ENCODE peak calls at places on chromosomes 12 and 14, in six cellular contexts. One of them, this sample, is unnamed.
A peak's percentile ranks its signal among the peaks of the same experiment; 100 is the strongest.

GRCh38 chr12:131857908-131858850 is 30.0 kb downstream of the MMP17 start:
- DNase-seq in H9: peak; percentile 29
- DNase-seq in IMR-90: no peak
- DNase-seq in H1: no peak
- DNase-seq in neuronal stem cell: no peak
- DNase-seq in trophoblast cell: no peak
- DNase-seq in this sample: no peak

GRCh38 chr12:19945559-19946485 is 422.5 kb upstream of the PDE3A start:
- DNase-seq in H9: no peak
- DNase-seq in IMR-90: peak; percentile 57
- DNase-seq in H1: no peak
- DNase-seq in neuronal stem cell: no peak
- DNase-seq in trophoblast cell: peak; percentile 34
- DNase-seq in this sample: peak; percentile 76

GRCh38 chr12:108922918-108923317 is 43.0 kb downstream of the DAO start:
- DNase-seq in H9: no peak
- DNase-seq in IMR-90: no peak
- DNase-seq in H1: no peak
- DNase-seq in neuronal stem cell: no peak
- DNase-seq in trophoblast cell: no peak
- DNase-seq in this sample: no peak

GRCh38 chr12:28172434-28173030 is 17.7 kb upstream of the CCDC91 start:
- DNase-seq in H9: peak; percentile 34
- DNase-seq in IMR-90: peak; percentile 68
- DNase-seq in H1: no peak
- DNase-seq in neuronal stem cell: peak; percentile 4
- DNase-seq in trophoblast cell: peak; percentile 70
- DNase-seq in this sample: peak; percentile 59

GRCh38 chr12:29317556-29318363 is 63.2 kb downstream of the ERGIC2 start:
- DNase-seq in H9: peak; percentile 68
- DNase-seq in IMR-90: peak; percentile 30
- DNase-seq in H1: peak; percentile 7
- DNase-seq in neuronal stem cell: peak; percentile 21
- DNase-seq in trophoblast cell: peak; percentile 80
- DNase-seq in this sample: peak; percentile 67

GRCh38 chr14:71117839-71118743 is 210.8 kb downstream of the PCNX1 start:
- DNase-seq in H9: no peak
- DNase-seq in IMR-90: peak; percentile 78
- DNase-seq in H1: peak; percentile 36
- DNase-seq in neuronal stem cell: no peak
- DNase-seq in trophoblast cell: peak; percentile 88
- DNase-seq in this sample: peak; percentile 93

GRCh38 chr14:75459099-75459741 is 31.4 kb downstream of the JDP2 start:
- DNase-seq in H9: no peak
- DNase-seq in IMR-90: no peak
- DNase-seq in H1: no peak
- DNase-seq in neuronal stem cell: no peak
- DNase-seq in trophoblast cell: no peak
- DNase-seq in this sample: no peak

GRCh38 chr12:24482044-24482443 is 466.9 kb downstream of the BCAT1 start:
- DNase-seq in H9: no peak
- DNase-seq in IMR-90: no peak
- DNase-seq in H1: no peak
- DNase-seq in neuronal stem cell: no peak
- DNase-seq in trophoblast cell: no peak
- DNase-seq in this sample: no peak

GRCh38 chr12:113120670-113121370 is 14.7 kb downstream of the RASAL1 start:
- DNase-seq in H9: no peak
- DNase-seq in IMR-90: no peak
- DNase-seq in H1: no peak
- DNase-seq in neuronal stem cell: no peak
- DNase-seq in trophoblast cell: no peak
- DNase-seq in this sample: no peak

GRCh38 chr12:46825526-46826414 is at the start of gene SLC38A4:
- DNase-seq in H9: peak; percentile 80
- DNase-seq in IMR-90: peak; percentile 32
- DNase-seq in H1: no peak
- DNase-seq in neuronal stem cell: peak; percentile 57
- DNase-seq in trophoblast cell: peak; percentile 42
- DNase-seq in this sample: peak; percentile 51

GRCh38 chr12:56103823-56104108 is 593 bp upstream of the PA2G4 start:
- DNase-seq in H9: no peak
- DNase-seq in IMR-90: no peak
- DNase-seq in H1: no peak
- DNase-seq in neuronal stem cell: no peak
- DNase-seq in trophoblast cell: no peak
- DNase-seq in this sample: no peak

GRCh38 chr14:106210650-106211049 is 684.3 kb downstream of the TMEM121 start:
- DNase-seq in H9: no peak
- DNase-seq in IMR-90: no peak
- DNase-seq in H1: no peak
- DNase-seq in neuronal stem cell: no peak
- DNase-seq in trophoblast cell: no peak
- DNase-seq in this sample: no peak

GRCh38 chr12:99110866-99111265 is 465.8 kb downstream of the APAF1 start:
- DNase-seq in H9: no peak
- DNase-seq in IMR-90: no peak
- DNase-seq in H1: no peak
- DNase-seq in neuronal stem cell: no peak
- DNase-seq in trophoblast cell: no peak
- DNase-seq in this sample: no peak

GRCh38 chr14:92510972-92511371 is 2.6 kb upstream of the RIN3 start:
- DNase-seq in H9: peak; percentile 72
- DNase-seq in IMR-90: no peak
- DNase-seq in H1: no peak
- DNase-seq in neuronal stem cell: no peak
- DNase-seq in trophoblast cell: peak; percentile 55
- DNase-seq in this sample: no peak

GRCh38 chr12:11622774-11623375 is 26.6 kb upstream of the ETV6 start:
- DNase-seq in H9: no peak
- DNase-seq in IMR-90: no peak
- DNase-seq in H1: no peak
- DNase-seq in neuronal stem cell: no peak
- DNase-seq in trophoblast cell: peak; percentile 4
- DNase-seq in this sample: peak; percentile 79

GRCh38 chr12:40286583-40286982 is 61.8 kb downstream of the LRRK2 start:
- DNase-seq in H9: no peak
- DNase-seq in IMR-90: no peak
- DNase-seq in H1: no peak
- DNase-seq in neuronal stem cell: no peak
- DNase-seq in trophoblast cell: no peak
- DNase-seq in this sample: no peak

GRCh38 chr12:46374711-46375110 is 2.1 kb upstream of the SLC38A2 start:
- DNase-seq in H9: no peak
- DNase-seq in IMR-90: no peak
- DNase-seq in H1: no peak
- DNase-seq in neuronal stem cell: no peak
- DNase-seq in trophoblast cell: no peak
- DNase-seq in this sample: no peak

GRCh38 chr12:19916193-19916498 is 452.2 kb upstream of the PDE3A start:
- DNase-seq in H9: no peak
- DNase-seq in IMR-90: no peak
- DNase-seq in H1: no peak
- DNase-seq in neuronal stem cell: no peak
- DNase-seq in trophoblast cell: no peak
- DNase-seq in this sample: no peak

GRCh38 chr12:109810954-109811623 is 22.1 kb downstream of the TRPV4 start:
- DNase-seq in H9: no peak
- DNase-seq in IMR-90: no peak
- DNase-seq in H1: no peak
- DNase-seq in neuronal stem cell: no peak
- DNase-seq in trophoblast cell: no peak
- DNase-seq in this sample: no peak

GRCh38 chr14:99736600-99737371 is 52.7 kb downstream of the CYP46A1 start:
- DNase-seq in H9: no peak
- DNase-seq in IMR-90: no peak
- DNase-seq in H1: no peak
- DNase-seq in neuronal stem cell: no peak
- DNase-seq in trophoblast cell: no peak
- DNase-seq in this sample: no peak

GRCh38 chr12:99746538-99746937 is 99.0 kb downstream of the GARIN6 start:
- DNase-seq in H9: no peak
- DNase-seq in IMR-90: no peak
- DNase-seq in H1: no peak
- DNase-seq in neuronal stem cell: no peak
- DNase-seq in trophoblast cell: peak; percentile 12
- DNase-seq in this sample: no peak

DNA sequence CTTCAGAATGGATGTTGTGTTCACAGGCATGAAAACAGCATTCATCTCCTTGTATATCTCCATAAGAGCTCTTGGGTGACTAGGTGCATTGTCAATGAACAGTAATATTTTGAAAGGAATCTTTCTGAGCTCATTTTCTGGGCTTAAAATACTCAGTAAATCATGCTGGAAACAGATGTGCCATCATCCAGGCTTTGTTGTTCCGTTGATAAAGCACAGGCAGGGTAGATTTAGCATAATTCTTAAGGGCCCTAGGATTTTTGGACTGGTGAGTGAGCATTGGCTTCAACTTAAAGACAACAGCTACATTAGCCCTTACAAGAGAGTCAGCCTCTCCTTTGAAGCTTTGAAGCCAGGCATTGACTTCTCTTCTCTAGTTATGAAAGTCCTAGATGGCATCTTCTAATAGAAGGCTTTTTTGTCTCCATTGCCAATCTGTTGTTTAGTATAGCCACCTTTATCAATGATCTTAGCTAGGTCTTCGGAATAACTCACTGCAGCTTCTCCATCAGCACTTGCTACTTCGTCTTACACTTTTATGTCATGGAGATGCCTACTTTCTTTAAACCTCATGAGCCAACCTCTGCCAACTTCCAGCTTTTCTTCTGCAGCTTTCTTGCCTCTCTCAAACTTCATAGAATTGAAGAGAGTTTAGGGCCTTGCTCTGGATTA is 79.6 kb upstream of the PSMA6 start:
- DNase-seq in H9: no peak
- DNase-seq in IMR-90: no peak
- DNase-seq in H1: no peak
- DNase-seq in neuronal stem cell: no peak
- DNase-seq in trophoblast cell: no peak
- DNase-seq in this sample: no peak
- H4K8ac ChIP-seq in H9: no peak overlapping the region
- H4K8ac ChIP-seq in IMR-90: no peak overlapping the region
- H4K8ac ChIP-seq in H1: no peak overlapping the region
- H4K8ac ChIP-seq in neuronal stem cell: no peak overlapping the region
- H4K8ac ChIP-seq in trophoblast cell: no peak overlapping the region
- H4K8ac ChIP-seq in this sample: no peak overlapping the region

DNA sequence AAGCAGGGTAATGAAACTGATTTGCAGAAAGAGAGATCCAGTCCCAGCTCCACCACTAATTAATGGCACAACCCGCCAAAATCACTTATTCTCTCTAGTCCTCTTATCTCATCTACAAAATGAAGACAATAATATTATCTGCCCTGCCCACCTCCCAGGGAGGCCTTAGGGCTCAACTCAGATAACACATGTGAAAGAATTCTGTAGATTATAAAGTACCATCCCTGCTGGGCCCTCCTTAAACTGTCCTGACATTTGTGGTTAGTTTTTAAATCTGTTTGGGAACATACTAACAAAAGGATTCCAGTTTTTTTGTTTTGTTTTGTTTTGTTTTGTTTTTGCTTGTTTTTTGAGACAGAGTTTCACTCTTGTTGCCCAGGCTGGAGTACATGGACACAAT is 7.3 kb downstream of the POMT2 start:
- DNase-seq in H9: no peak
- DNase-seq in IMR-90: no peak
- DNase-seq in H1: no peak
- DNase-seq in neuronal stem cell: no peak
- DNase-seq in trophoblast cell: peak; percentile 10
- DNase-seq in this sample: no peak
- H3K14ac ChIP-seq in H9: no peak overlapping the region
- H3K14ac ChIP-seq in IMR-90: peak overlapping the region; percentile 55
- H3K14ac ChIP-seq in H1: no peak overlapping the region
- H3K14ac ChIP-seq in neuronal stem cell: no peak overlapping the region
- H3K14ac ChIP-seq in trophoblast cell: peak overlapping the region; percentile 58
- H3K14ac ChIP-seq in this sample: no peak overlapping the region

DNA sequence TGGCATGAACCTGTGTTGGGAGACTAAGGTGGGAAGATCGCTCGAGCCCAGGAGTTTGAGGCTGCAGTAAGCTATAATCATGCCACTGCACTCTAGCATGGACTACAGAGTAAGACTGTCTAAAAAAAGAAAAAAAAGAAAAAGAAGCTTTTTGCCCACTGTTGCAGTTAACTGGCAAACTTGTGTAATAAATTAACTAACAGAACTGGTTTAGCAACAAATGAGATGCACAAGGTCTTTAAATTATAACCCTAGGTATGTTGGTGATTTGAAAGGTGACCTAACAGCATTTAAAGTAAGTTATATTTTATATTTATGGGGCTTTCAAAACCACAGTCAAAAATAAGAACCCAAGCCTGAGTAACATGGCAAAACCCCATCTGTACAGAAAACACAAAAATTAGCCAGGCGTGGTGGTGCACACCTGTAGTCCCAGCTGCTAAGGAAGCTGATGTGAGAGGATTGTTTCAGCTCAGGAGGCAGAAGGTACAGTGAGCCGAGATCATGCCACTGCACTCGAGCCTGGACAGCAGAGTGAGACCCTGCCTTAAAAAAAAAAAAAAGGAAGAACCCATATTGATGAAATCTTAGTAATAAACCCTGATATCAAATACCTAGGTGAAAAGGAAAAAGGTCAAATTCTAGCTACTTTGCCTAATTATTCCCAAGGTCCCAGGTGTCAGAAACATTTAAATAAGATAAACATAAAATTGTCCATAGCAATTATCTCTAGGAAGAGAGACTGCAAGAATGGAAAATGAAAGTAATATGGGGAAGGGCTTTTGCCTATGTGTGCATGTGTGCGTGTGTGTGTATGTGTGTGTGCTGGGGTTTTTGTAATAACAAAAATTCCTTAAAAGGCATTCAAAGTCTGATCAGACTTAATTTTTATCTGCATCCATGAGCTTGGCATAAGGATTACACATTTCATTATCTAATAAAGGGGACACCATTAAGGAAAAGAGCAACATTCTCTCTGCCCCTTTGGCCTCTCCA is 15.4 kb downstream of the SYNE2 start:
- DNase-seq in H9: no peak
- DNase-seq in IMR-90: peak; percentile 23
- DNase-seq in H1: no peak
- DNase-seq in neuronal stem cell: no peak
- DNase-seq in trophoblast cell: peak; percentile 85
- DNase-seq in this sample: peak; percentile 57
- H4K8ac ChIP-seq in H9: no peak overlapping the region
- H4K8ac ChIP-seq in IMR-90: no peak overlapping the region
- H4K8ac ChIP-seq in H1: no peak overlapping the region
- H4K8ac ChIP-seq in neuronal stem cell: no peak overlapping the region
- H4K8ac ChIP-seq in trophoblast cell: no peak overlapping the region
- H4K8ac ChIP-seq in this sample: no peak overlapping the region

DNA sequence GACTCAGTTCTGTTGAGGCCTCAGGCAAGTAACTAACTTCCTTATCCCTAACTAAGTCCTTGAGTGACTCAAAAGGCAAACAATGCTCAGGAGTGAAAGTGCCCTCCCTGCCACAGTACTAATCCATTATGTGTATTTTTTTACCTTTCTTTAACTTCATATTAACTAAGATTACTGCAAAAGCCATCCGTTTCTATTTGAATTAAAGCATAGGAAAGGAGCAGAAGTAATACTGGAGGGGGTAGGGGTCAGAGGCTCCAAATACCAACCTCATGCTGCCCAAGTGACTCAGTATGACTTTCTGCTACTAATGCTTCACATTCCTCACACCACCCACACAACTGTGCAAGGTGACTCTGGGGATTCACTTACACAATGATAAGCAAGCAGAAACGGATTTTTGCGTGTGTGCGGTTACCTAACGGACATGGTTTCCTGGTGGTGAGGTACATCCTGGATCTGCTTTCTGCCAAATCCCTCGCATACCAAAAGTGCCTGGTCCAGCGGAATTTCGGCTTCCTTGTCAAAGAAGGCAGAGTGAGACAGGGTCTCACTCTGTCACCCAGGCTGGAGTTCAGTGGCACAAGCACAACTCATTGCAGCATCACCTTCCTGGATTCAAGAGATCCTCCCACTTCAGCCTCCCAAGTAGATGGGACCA is 25.1 kb downstream of the MOK start:
- DNase-seq in H9: no peak
- DNase-seq in IMR-90: peak; percentile 100
- DNase-seq in H1: no peak
- DNase-seq in neuronal stem cell: no peak
- DNase-seq in trophoblast cell: peak; percentile 88
- DNase-seq in this sample: peak; percentile 76
- H3K14ac ChIP-seq in H9: no peak overlapping the region
- H3K14ac ChIP-seq in IMR-90: peak overlapping the region; percentile 95
- H3K14ac ChIP-seq in H1: no peak overlapping the region
- H3K14ac ChIP-seq in neuronal stem cell: no peak overlapping the region
- H3K14ac ChIP-seq in trophoblast cell: no peak overlapping the region
- H3K14ac ChIP-seq in this sample: no peak overlapping the region